ENCODE peak calls at places on chromosomes 16 and 17, in seven cellular contexts. G is H9, D is mesenchymal stem cell, M is H1, W is neuronal stem cell, Y is IMR-90, B is trophoblast cell. N is an unnamed sample.

GRCh38 chr17:38779965-38780752 is 19.2 kb downstream of the PIP4K2B start:
- DNase-seq in G (no peak), W (no peak), B (no peak), D (no peak), M (no peak), Y (no peak), N (no peak)

GRCh38 chr16:83705856-83706255 is 101.9 kb upstream of the HSBP1 start:
- DNase-seq in M (no peak), B (peak; percentile 75), G (no peak), Y (no peak), W (no peak), D (peak; percentile 77), N (peak; percentile 59)

GRCh38 chr17:68431661-68432071 is 25.6 kb downstream of the WIPI1 start:
- DNase-seq in W (no peak), M (peak; percentile 57), D (peak; percentile 43), Y (peak; percentile 23), G (peak; percentile 45), B (peak; percentile 12), N (peak; percentile 59)

GRCh38 chr17:64196626-64197025 is 66.4 kb downstream of the TEX2 start:
- DNase-seq in D (peak; percentile 52), B (peak; percentile 75), M (no peak), G (no peak), Y (peak; percentile 88), W (no peak), N (no peak)

GRCh38 chr17:47896672-47897490 is 845 bp downstream of the SP2 start:
- DNase-seq in W (no peak), G (no peak), D (peak; percentile 27), Y (peak; percentile 7), M (no peak), B (peak; percentile 36), N (no peak)

GRCh38 chr17:3927628-3928010 is 11.4 kb upstream of the P2RX1 start:
- DNase-seq in Y (no peak), M (no peak), W (no peak), D (no peak), G (no peak), B (no peak), N (no peak)

GRCh38 chr17:71023631-71024030 is 854.3 kb downstream of the KCNJ2 start:
- DNase-seq in Y (no peak), D (peak; percentile 36), B (no peak), W (no peak), G (no peak), M (no peak), N (no peak)

GRCh38 chr17:8628172-8628571 is 2.4 kb downstream of the MYH10 start:
- DNase-seq in M (no peak), Y (no peak), W (no peak), B (no peak), D (no peak), G (no peak), N (no peak)

GRCh38 chr16:25834101-25834500 is 142.3 kb downstream of the HS3ST4 start:
- DNase-seq in G (no peak), D (no peak), B (no peak), M (no peak), W (no peak), Y (no peak), N (peak; percentile 91)

GRCh38 chr16:25827709-25828108 is 135.9 kb downstream of the HS3ST4 start:
- DNase-seq in W (no peak), D (no peak), B (no peak), M (no peak), G (no peak), Y (no peak), N (no peak)

GRCh38 chr16:25828510-25828909 is 136.8 kb downstream of the HS3ST4 start:
- DNase-seq in Y (no peak), M (no peak), G (no peak), D (no peak), B (no peak), W (no peak), N (no peak)

DNA sequence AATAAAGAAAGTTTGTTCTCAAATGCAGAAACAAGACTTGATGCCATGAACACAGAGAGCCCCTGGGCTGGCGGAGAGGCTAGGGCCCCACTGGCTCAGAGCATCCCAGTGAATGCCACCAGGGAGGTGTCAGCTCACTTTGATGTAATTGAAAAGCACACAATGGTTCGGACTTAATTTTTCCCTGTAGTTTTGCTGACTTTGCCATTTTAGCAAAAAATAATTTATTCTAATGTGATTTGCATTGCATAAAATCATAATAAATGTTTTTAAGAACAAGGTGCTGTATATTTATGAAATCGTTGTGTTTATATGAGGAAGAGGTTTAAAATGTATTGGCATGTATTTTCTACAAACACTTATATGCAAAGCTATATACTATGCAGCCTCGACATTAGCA is 140.5 kb downstream of the HS3ST4 start:
- DNase-seq in W (no peak), G (no peak), B (no peak), Y (no peak), D (no peak), M (no peak), N (no peak)
- H2BK5ac ChIP-seq in W (no peak overlapping the region), G (no peak overlapping the region), B (no peak overlapping the region), Y (no peak overlapping the region), D (no peak overlapping the region), M (no peak overlapping the region), N (no peak overlapping the region)

DNA sequence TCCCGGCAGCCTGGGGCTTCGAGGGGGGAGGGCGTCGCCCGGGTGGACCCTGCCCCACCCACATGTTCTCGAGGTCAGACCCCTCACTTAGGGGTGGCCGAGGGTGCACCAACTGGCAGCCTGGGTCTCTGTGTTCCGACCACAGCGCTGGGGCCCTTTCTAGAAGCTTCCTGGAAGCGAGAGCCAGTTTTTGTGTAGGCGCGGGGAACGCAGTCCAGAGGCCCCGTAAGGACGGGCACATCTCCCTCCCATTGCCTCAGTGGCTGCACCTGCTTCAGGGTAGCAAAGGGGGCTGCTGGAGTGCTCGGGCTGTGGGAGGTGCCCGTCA is 148.3 kb downstream of the BANP start:
- DNase-seq in G (no peak), B (no peak), Y (no peak), W (no peak), M (no peak), D (no peak), N (no peak)
- H2BK5ac ChIP-seq in G (no peak overlapping the region), B (no peak overlapping the region), Y (no peak overlapping the region), W (no peak overlapping the region), M (no peak overlapping the region), D (no peak overlapping the region), N (no peak overlapping the region)

GRCh38 chr16:8199390-8199789 is 390.9 kb downstream of the TMEM114 start:
- DNase-seq in Y (no peak), G (no peak), B (no peak), M (no peak), D (no peak), W (no peak), N (no peak)

GRCh38 chr16:8204769-8205168 is 385.5 kb downstream of the TMEM114 start:
- DNase-seq in D (no peak), B (peak; percentile 21), W (no peak), M (no peak), G (no peak), Y (no peak), N (no peak)

GRCh38 chr16:8204096-8204495 is 386.2 kb downstream of the TMEM114 start:
- DNase-seq in W (no peak), Y (no peak), G (no peak), B (no peak), M (no peak), D (no peak), N (no peak)

DNA sequence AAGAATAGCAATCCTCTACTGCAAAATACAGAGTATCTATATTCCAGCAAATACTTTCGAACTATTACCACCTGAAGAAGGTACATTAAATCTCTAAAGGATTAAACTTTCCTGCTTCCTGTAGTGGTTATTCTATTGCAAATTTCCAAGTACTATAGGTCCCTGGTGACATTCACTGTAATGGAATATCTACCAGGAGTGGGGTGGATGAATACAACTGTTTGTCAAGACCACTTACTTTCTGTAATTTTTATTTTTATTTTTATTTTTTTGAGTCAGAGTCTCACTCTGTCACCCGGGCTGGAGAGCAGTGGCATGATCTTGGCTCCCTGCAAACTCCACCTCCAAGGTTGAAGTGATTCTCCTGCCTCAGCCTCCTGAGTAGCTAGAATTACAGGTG is 389.5 kb downstream of the TMEM114 start:
- DNase-seq in G (no peak), Y (no peak), W (no peak), B (no peak), M (no peak), D (no peak), N (no peak)
- H2BK5ac ChIP-seq in G (no peak overlapping the region), Y (no peak overlapping the region), W (no peak overlapping the region), B (no peak overlapping the region), M (no peak overlapping the region), D (no peak overlapping the region), N (no peak overlapping the region)

GRCh38 chr17:76949913-76950695 is 81.9 kb downstream of the MGAT5B start:
- DNase-seq in M (no peak), D (no peak), G (no peak), B (no peak), Y (no peak), W (no peak), N (no peak)
- H2BK5ac ChIP-seq in M (no peak overlapping the region), D (no peak overlapping the region), G (no peak overlapping the region), B (no peak overlapping the region), Y (no peak overlapping the region), W (no peak overlapping the region), N (no peak overlapping the region)

GRCh38 chr16:49684731-49685130 is 171.2 kb downstream of the ZNF423 start:
- DNase-seq in Y (no peak), G (no peak), D (no peak), M (no peak), B (no peak), W (no peak), N (no peak)

GRCh38 chr16:49682577-49683165 is 173.2 kb downstream of the ZNF423 start:
- DNase-seq in D (no peak), W (no peak), G (no peak), B (no peak), M (no peak), Y (no peak), N (no peak)

GRCh38 chr16:49688298-49688697 is 167.6 kb downstream of the ZNF423 start:
- DNase-seq in Y (no peak), G (peak; percentile 51), M (no peak), W (no peak), B (no peak), D (no peak), N (peak; percentile 56)

GRCh38 chr16:49690778-49691177 is 165.1 kb downstream of the ZNF423 start:
- DNase-seq in D (no peak), W (no peak), Y (no peak), M (no peak), B (no peak), G (no peak), N (peak; percentile 11)

GRCh38 chr16:49687603-49688002 is 168.3 kb downstream of the ZNF423 start:
- DNase-seq in B (no peak), W (no peak), M (no peak), G (no peak), Y (no peak), D (no peak), N (no peak)
- H2BK5ac ChIP-seq in B (no peak overlapping the region), W (no peak overlapping the region), M (no peak overlapping the region), G (no peak overlapping the region), Y (no peak overlapping the region), D (no peak overlapping the region), N (no peak overlapping the region)

DNA sequence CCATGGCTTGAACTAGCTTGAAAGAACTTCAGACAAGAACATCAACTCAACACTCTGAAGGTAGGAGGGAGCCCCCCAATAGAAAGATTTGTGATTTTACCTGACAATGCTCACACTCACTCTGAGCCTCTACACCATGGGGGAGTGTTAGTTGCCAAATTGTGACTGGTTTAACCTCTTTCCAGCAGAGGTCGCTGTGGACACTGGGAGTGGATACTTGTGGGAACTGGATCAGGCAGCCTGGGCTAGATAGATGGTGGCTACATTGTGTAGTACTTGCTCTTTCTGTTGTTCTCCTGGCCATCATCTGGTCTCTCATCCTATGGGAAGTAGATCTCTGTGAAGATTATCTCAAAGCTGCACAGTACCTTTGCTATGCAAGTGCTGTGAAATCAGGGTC is 2.9 kb downstream of the SMPD3 start:
- DNase-seq in B (peak; percentile 85), Y (peak; percentile 5), M (peak; percentile 80), G (peak; percentile 74), D (peak; percentile 16), W (peak; percentile 73), N (peak; percentile 87)
- H2BK5ac ChIP-seq in B (no peak overlapping the region), Y (no peak overlapping the region), M (no peak overlapping the region), G (no peak overlapping the region), D (no peak overlapping the region), W (no peak overlapping the region), N (no peak overlapping the region)

GRCh38 chr16:28555593-28555992 is 1.9 kb downstream of the SGF29 start:
- DNase-seq in D (no peak), M (no peak), G (no peak), W (no peak), Y (no peak), B (no peak), N (no peak)
- H2BK5ac ChIP-seq in D (no peak overlapping the region), M (no peak overlapping the region), G (no peak overlapping the region), W (no peak overlapping the region), Y (no peak overlapping the region), B (no peak overlapping the region), N (no peak overlapping the region)